ENCODE peak calls at places on chromosome 19, in four cellular contexts. T is PC-3, H is upper lobe of right lung, F is SK-N-SH. B is an unnamed sample.
A peak's percentile ranks its signal among the peaks of the same experiment; 100 is the strongest.

GRCh38 chr19:44942067-44942571 is at the start of gene APOC4:
- DNase-seq in F (no peak), H (no peak), T (no peak), B (no peak)

GRCh38 chr19:15210323-15210774 is 9.6 kb upstream of the NOTCH3 start:
- DNase-seq in F (no peak), T (peak; percentile 83), H (peak; percentile 73), B (no peak)

GRCh38 chr19:14603990-14604387 is 21.1 kb downstream of the CLEC17A start:
- DNase-seq in T (no peak), H (no peak), F (no peak), B (no peak)

GRCh38 chr19:36686365-36687213 is 823 bp upstream of the ZNF567 start:
- DNase-seq in F (no peak), H (no peak), T (peak; percentile 2), B (peak; percentile 4)

GRCh38 chr19:49019242-49019932 is 2.5 kb upstream of the LHB start:
- DNase-seq in F (peak; percentile 91), T (peak; percentile 55), H (peak; percentile 94), B (peak; percentile 38)

GRCh38 chr19:677201-677600 is 1.0 kb downstream of the FSTL3 start:
- DNase-seq in F (peak; percentile 67), H (peak; percentile 86), T (peak; percentile 70), B (peak; percentile 80)

GRCh38 chr19:9836021-9836420 is 903 bp downstream of the PIN1 start:
- DNase-seq in H (no peak), T (peak; percentile 59), F (peak; percentile 41), B (no peak)

GRCh38 chr19:47723573-47723923 is 10.3 kb downstream of the EHD2 start:
- DNase-seq in T (peak; percentile 64), H (peak; percentile 82), F (no peak), B (peak; percentile 76)

GRCh38 chr19:1457031-1457739 is 7.3 kb downstream of the APC2 start:
- DNase-seq in T (no peak), F (no peak), H (no peak), B (no peak)

GRCh38 chr19:13804830-13805683 is 9.8 kb downstream of the ZSWIM4 start:
- DNase-seq in F (peak; percentile 72), H (no peak), T (no peak), B (no peak)

GRCh38 chr19:44725684-44726083 is 22.8 kb upstream of the BCL3 start:
- DNase-seq in H (peak; percentile 55), T (no peak), F (no peak), B (no peak)

GRCh38 chr19:11008111-11008510 is 47.3 kb downstream of the SMARCA4 start:
- DNase-seq in T (no peak), H (no peak), F (no peak), B (no peak)

GRCh38 chr19:13794388-13794751 is 873 bp upstream of the ZSWIM4 start:
- DNase-seq in H (peak; percentile 74), F (no peak), T (peak; percentile 63), B (no peak)

GRCh38 chr19:11067356-11068113 is 21.7 kb upstream of the LDLR start:
- DNase-seq in T (no peak), F (no peak), H (no peak), B (no peak)

GRCh38 chr19:679418-680286 is 3.5 kb downstream of the FSTL3 start:
- DNase-seq in T (peak; percentile 38), F (peak; percentile 83), H (peak; percentile 83), B (no peak)

GRCh38 chr19:39413269-39413902 is 917 bp downstream of the PLEKHG2 start:
- DNase-seq in T (no peak), F (peak; percentile 88), H (peak; percentile 80), B (no peak)

GRCh38 chr19:966481-967088 is 17.6 kb upstream of the WDR18 start:
- DNase-seq in H (no peak), F (no peak), T (no peak), B (no peak)

GRCh38 chr19:13297023-13297422 is 146.8 kb downstream of the IER2 start:
- DNase-seq in T (no peak), F (no peak), H (no peak), B (no peak)

GRCh38 chr19:30864460-30865215 is 484.6 kb downstream of the TSHZ3 start:
- DNase-seq in F (no peak), H (no peak), T (no peak), B (no peak)

GRCh38 chr19:15449620-15450527 is at the start of gene WIZ:
- DNase-seq in T (peak; percentile 72), F (peak; percentile 97), H (peak; percentile 94), B (no peak)

GRCh38 chr19:31110331-31110730 is 238.9 kb downstream of the TSHZ3 start:
- DNase-seq in T (no peak), F (peak; percentile 36), H (no peak), B (peak; percentile 4)

GRCh38 chr19:6225232-6225635 is 54.5 kb downstream of the MLLT1 start:
- DNase-seq in F (no peak), H (no peak), T (no peak), B (no peak)

GRCh38 chr19:16890461-16891184 is 1.8 kb downstream of the F2RL3 start:
- DNase-seq in F (no peak), T (no peak), H (no peak), B (no peak)

GRCh38 chr19:55519461-55520311 is 17.2 kb downstream of the SBK2 start:
- DNase-seq in H (no peak), T (peak; percentile 87), F (no peak), B (peak; percentile 68)

GRCh38 chr19:38653028-38653571 is 5.7 kb downstream of the ACTN4 start:
- DNase-seq in T (no peak), F (no peak), H (no peak), B (no peak)

GRCh38 chr19:14545716-14546082 is 16.3 kb downstream of the TECR start:
- DNase-seq in H (no peak), T (no peak), F (no peak), B (no peak)

GRCh38 chr19:49851456-49852259 is 699 bp downstream of the PTOV1 start:
- DNase-seq in F (peak; percentile 80), T (peak; percentile 43), H (no peak), B (no peak)

GRCh38 chr19:55189424-55189823 is 9.3 kb upstream of the SYT5 start:
- DNase-seq in F (no peak), H (peak; percentile 70), T (peak; percentile 99), B (peak; percentile 100)

GRCh38 chr19:11256189-11256588 is 6.1 kb downstream of the DOCK6 start:
- DNase-seq in F (peak; percentile 55), H (no peak), T (no peak), B (no peak)

GRCh38 chr19:55212447-55212846 is 3.1 kb upstream of the PTPRH start:
- DNase-seq in T (peak; percentile 95), F (no peak), H (no peak), B (no peak)

GRCh38 chr19:19670070-19670551 is 1.5 kb downstream of the ZNF101 start:
- DNase-seq in F (no peak), T (no peak), H (no peak), B (no peak)

GRCh38 chr19:42099336-42099925 is 23.5 kb downstream of the ZNF574 start:
- DNase-seq in T (no peak), F (no peak), H (no peak), B (no peak)

GRCh38 chr19:10820173-10820572 is 15.8 kb downstream of the TMED1 start:
- DNase-seq in T (peak; percentile 11), H (no peak), F (peak; percentile 58), B (no peak)

GRCh38 chr19:31532034-31532433 is 182.8 kb upstream of the TSHZ3 start:
- DNase-seq in H (no peak), T (no peak), F (no peak), B (no peak)

GRCh38 chr19:3964256-3965194 is 6.4 kb downstream of the DAPK3 start:
- DNase-seq in F (no peak), T (no peak), H (no peak), B (no peak)

GRCh38 chr19:43318203-43318602 is 35.3 kb upstream of the CD177 start:
- DNase-seq in T (no peak), F (no peak), H (no peak), B (no peak)

GRCh38 chr19:18287836-18288772 is 6.7 kb upstream of the JUND start:
- DNase-seq in T (no peak), H (no peak), F (no peak), B (no peak)

GRCh38 chr19:57419439-57419838 is 8.5 kb downstream of the ZNF17 start:
- DNase-seq in F (no peak), H (no peak), T (no peak), B (no peak)

GRCh38 chr19:32570081-32570785 is 10.8 kb upstream of the PDCD5 start:
- DNase-seq in H (no peak), T (peak; percentile 68), F (peak; percentile 75), B (peak; percentile 6)

DNA sequence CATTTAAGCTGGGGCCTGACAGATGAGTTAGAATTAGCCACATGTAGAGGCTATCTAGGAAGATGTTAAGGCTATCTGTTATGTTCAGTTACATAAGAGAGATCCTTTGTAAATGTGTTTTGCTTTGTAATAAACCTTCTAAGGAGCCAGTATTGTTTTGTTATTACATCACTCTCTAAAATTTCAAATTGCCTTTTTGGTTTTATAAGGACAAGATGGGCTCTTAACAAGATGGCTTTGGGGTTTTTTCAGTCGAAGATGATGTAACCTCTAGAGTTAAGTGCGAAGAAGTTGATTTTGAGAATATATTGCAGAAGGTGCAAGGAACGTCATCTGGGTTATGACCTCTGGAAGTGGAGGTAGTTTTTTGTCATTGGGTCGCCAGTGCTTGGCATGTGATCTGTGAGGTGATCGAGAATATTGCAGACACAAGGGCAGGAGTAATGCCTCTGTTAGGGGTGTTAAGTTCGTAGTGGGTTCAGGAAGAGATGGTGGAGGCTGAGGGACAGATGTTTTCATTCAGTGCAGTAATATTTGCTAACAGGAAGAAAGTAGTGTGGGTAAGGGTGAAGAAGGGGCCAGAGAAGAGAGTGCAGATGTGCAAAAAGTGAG is 12.7 kb downstream of the LSM14A start:
- DNase-seq in H (no peak), F (no peak), T (no peak), B (no peak)
- H3K4me1 ChIP-seq in H (peaks cover 69% of the 10 kb centered on the region), F (peaks cover 26% of the 10 kb centered on the region), T (peaks cover 16% of the 10 kb centered on the region), B (peaks cover 25% of the 10 kb centered on the region)

GRCh38 chr19:2840794-2841790 is at the start of gene ZNF555:
- DNase-seq in F (peak; percentile 98), H (peak; percentile 100), T (peak; percentile 96), B (peak; percentile 93)
- TF ChIP-seq CTCF in F (peak; percentile 40), H (peak; percentile 54), T (no peak), B (peak; percentile 63)

DNA sequence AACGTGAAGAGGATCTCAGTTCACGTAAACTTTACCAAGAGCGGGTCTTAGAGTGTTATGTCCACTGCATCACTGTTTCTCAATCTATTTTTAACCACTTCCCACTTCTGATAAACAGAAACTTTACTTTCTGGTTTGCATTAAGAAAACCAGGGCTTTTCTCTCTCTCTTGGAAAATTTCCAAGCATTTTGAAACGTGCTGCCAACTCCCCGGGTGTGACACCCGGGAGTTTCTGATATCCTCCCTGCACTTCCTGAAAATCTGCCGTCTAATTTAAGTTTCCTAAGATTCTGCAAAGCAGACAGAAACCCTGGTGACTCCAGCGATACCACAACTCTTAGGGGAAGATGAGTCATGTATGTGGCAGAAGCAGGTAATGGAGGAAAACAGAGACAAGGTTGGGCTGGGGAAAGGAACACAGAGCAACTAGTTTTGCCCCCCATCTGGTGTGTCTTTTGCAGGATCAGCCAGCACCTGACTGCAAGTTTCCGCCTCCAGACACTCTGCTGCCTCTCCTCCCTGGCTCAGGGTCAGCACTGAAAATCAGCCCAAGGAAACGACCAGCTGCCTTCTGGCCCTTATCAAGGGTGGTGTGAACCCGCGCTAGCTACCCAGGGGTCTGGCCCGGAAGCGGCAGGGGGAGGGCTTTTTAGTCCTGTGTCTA is 11.4 kb upstream of the FFAR2 start:
- DNase-seq in T (peak; percentile 47), H (no peak), F (no peak), B (peak; percentile 68)
- H3K4me1 ChIP-seq in T (peaks cover 9% of the 10 kb centered on the region), H (peaks cover 48% of the 10 kb centered on the region), F (peaks cover 4% of the 10 kb centered on the region), B (peaks cover 3% of the 10 kb centered on the region)

GRCh38 chr19:28468701-28469459 is 744.1 kb downstream of the UQCRFS1 start:
- DNase-seq in F (no peak), H (no peak), T (peak; percentile 1), B (no peak)
- TF ChIP-seq CTCF in F (no peak), H (no peak), T (no peak), B (no peak)